ENCODE peak calls at places on chromosomes 7 and 10, in nine cellular contexts. One of them, this sample, is unnamed.

GRCh38 chr7:144676492-144676891 is 159.4 kb downstream of the TPK1 start:
- DNase-seq in upper lobe of left lung: no peak
- DNase-seq in transverse colon: no peak
- DNase-seq in CD4-positive, alpha-beta T cell: no peak
- DNase-seq in mesothelial cell of epicardium: no peak
- DNase-seq in GM12865: no peak
- DNase-seq in heart right ventricle: no peak
- DNase-seq in brain microvascular endothelial cell: no peak
- DNase-seq in Calu3: no peak
- DNase-seq in this sample: no peak

GRCh38 chr7:7970620-7971307 is 2.2 kb downstream of the GLCCI1 start:
- DNase-seq in upper lobe of left lung: no peak
- DNase-seq in transverse colon: no peak
- DNase-seq in CD4-positive, alpha-beta T cell: no peak
- DNase-seq in mesothelial cell of epicardium: no peak
- DNase-seq in GM12865: peak; percentile 45
- DNase-seq in heart right ventricle: no peak
- DNase-seq in brain microvascular endothelial cell: no peak
- DNase-seq in Calu3: no peak
- DNase-seq in this sample: no peak

GRCh38 chr10:6473430-6473829 is 106.6 kb downstream of the PRKCQ start:
- DNase-seq in upper lobe of left lung: no peak
- DNase-seq in transverse colon: peak; percentile 9
- DNase-seq in CD4-positive, alpha-beta T cell: peak; percentile 25
- DNase-seq in mesothelial cell of epicardium: no peak
- DNase-seq in GM12865: peak; percentile 23
- DNase-seq in heart right ventricle: no peak
- DNase-seq in brain microvascular endothelial cell: no peak
- DNase-seq in Calu3: no peak
- DNase-seq in this sample: no peak

GRCh38 chr10:79274279-79275104 is 72.8 kb upstream of the PPIF start:
- DNase-seq in upper lobe of left lung: peak; percentile 86
- DNase-seq in transverse colon: peak; percentile 64
- DNase-seq in CD4-positive, alpha-beta T cell: no peak
- DNase-seq in mesothelial cell of epicardium: no peak
- DNase-seq in GM12865: no peak
- DNase-seq in heart right ventricle: peak; percentile 87
- DNase-seq in brain microvascular endothelial cell: no peak
- DNase-seq in Calu3: no peak
- DNase-seq in this sample: peak; percentile 22

GRCh38 chr7:265998-266850 is 23.7 kb upstream of the FOXL3 start:
- DNase-seq in upper lobe of left lung: no peak
- DNase-seq in transverse colon: no peak
- DNase-seq in CD4-positive, alpha-beta T cell: no peak
- DNase-seq in mesothelial cell of epicardium: peak; percentile 16
- DNase-seq in GM12865: no peak
- DNase-seq in heart right ventricle: no peak
- DNase-seq in brain microvascular endothelial cell: no peak
- DNase-seq in Calu3: no peak
- DNase-seq in this sample: no peak

GRCh38 chr10:8543361-8544056 is 489.0 kb downstream of the GATA3 start:
- DNase-seq in upper lobe of left lung: peak; percentile 56
- DNase-seq in transverse colon: peak; percentile 50
- DNase-seq in CD4-positive, alpha-beta T cell: no peak
- DNase-seq in mesothelial cell of epicardium: no peak
- DNase-seq in GM12865: no peak
- DNase-seq in heart right ventricle: no peak
- DNase-seq in brain microvascular endothelial cell: no peak
- DNase-seq in Calu3: peak; percentile 88
- DNase-seq in this sample: peak; percentile 61

GRCh38 chr7:2707481-2707880 is 19.5 kb downstream of the AMZ1 start:
- DNase-seq in upper lobe of left lung: no peak
- DNase-seq in transverse colon: no peak
- DNase-seq in CD4-positive, alpha-beta T cell: no peak
- DNase-seq in mesothelial cell of epicardium: no peak
- DNase-seq in GM12865: no peak
- DNase-seq in heart right ventricle: no peak
- DNase-seq in brain microvascular endothelial cell: no peak
- DNase-seq in Calu3: no peak
- DNase-seq in this sample: no peak

GRCh38 chr10:76301950-76302349 is 870.5 kb downstream of the LRMDA start:
- DNase-seq in upper lobe of left lung: no peak
- DNase-seq in transverse colon: no peak
- DNase-seq in CD4-positive, alpha-beta T cell: no peak
- DNase-seq in mesothelial cell of epicardium: no peak
- DNase-seq in GM12865: no peak
- DNase-seq in heart right ventricle: no peak
- DNase-seq in brain microvascular endothelial cell: no peak
- DNase-seq in Calu3: no peak
- DNase-seq in this sample: peak; percentile 3

GRCh38 chr10:25959540-25960232 is 25.7 kb downstream of the MYO3A start:
- DNase-seq in upper lobe of left lung: no peak
- DNase-seq in transverse colon: no peak
- DNase-seq in CD4-positive, alpha-beta T cell: no peak
- DNase-seq in mesothelial cell of epicardium: no peak
- DNase-seq in GM12865: no peak
- DNase-seq in heart right ventricle: no peak
- DNase-seq in brain microvascular endothelial cell: no peak
- DNase-seq in Calu3: no peak
- DNase-seq in this sample: no peak

GRCh38 chr7:45596665-45597095 is 22.5 kb downstream of the ADCY1 start:
- DNase-seq in upper lobe of left lung: no peak
- DNase-seq in transverse colon: no peak
- DNase-seq in CD4-positive, alpha-beta T cell: no peak
- DNase-seq in mesothelial cell of epicardium: no peak
- DNase-seq in GM12865: no peak
- DNase-seq in heart right ventricle: no peak
- DNase-seq in brain microvascular endothelial cell: no peak
- DNase-seq in Calu3: no peak
- DNase-seq in this sample: no peak

GRCh38 chr7:1404881-1405548 is 54.3 kb downstream of the MICALL2 start:
- DNase-seq in upper lobe of left lung: no peak
- DNase-seq in transverse colon: no peak
- DNase-seq in CD4-positive, alpha-beta T cell: no peak
- DNase-seq in mesothelial cell of epicardium: no peak
- DNase-seq in GM12865: no peak
- DNase-seq in heart right ventricle: no peak
- DNase-seq in brain microvascular endothelial cell: no peak
- DNase-seq in Calu3: no peak
- DNase-seq in this sample: no peak

GRCh38 chr7:22860784-22861482 is 38.3 kb upstream of the TOMM7 start:
- DNase-seq in upper lobe of left lung: no peak
- DNase-seq in transverse colon: no peak
- DNase-seq in CD4-positive, alpha-beta T cell: peak; percentile 9
- DNase-seq in mesothelial cell of epicardium: no peak
- DNase-seq in GM12865: peak; percentile 54
- DNase-seq in heart right ventricle: no peak
- DNase-seq in brain microvascular endothelial cell: peak; percentile 43
- DNase-seq in Calu3: peak; percentile 52
- DNase-seq in this sample: peak; percentile 48
- TF ChIP-seq CTCF in upper lobe of left lung: no peak
- TF ChIP-seq CTCF in transverse colon: peak; percentile 36
- TF ChIP-seq CTCF in CD4-positive, alpha-beta T cell: peak; percentile 72
- TF ChIP-seq CTCF in mesothelial cell of epicardium: peak; percentile 18
- TF ChIP-seq CTCF in GM12865: peak; percentile 54
- TF ChIP-seq CTCF in heart right ventricle: peak; percentile 20
- TF ChIP-seq CTCF in brain microvascular endothelial cell: peak; percentile 71
- TF ChIP-seq CTCF in Calu3: peak; percentile 74
- TF ChIP-seq CTCF in this sample: peak; percentile 46

DNA sequence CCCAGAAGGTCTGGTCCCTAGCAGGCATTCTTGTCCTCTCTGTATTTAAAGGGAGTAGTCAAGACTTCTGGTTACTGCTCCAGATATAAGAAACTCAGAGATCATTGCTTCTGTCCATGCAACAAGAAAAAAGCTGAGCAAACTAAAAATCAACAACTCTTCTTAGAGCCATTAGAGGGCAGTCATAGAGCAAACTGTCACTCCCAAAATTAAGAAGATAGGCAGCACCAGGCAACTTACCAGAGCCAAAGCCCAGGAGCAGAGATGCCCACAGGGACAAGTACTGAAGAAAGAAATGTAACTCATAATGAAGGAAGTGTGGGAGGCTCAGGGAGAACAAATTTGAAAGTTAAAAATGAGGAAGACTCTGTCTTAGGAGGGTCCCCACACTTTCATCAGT is 472.9 kb upstream of the COBL start:
- DNase-seq in upper lobe of left lung: no peak
- DNase-seq in transverse colon: no peak
- DNase-seq in CD4-positive, alpha-beta T cell: no peak
- DNase-seq in mesothelial cell of epicardium: no peak
- DNase-seq in GM12865: no peak
- DNase-seq in heart right ventricle: no peak
- DNase-seq in brain microvascular endothelial cell: no peak
- DNase-seq in Calu3: no peak
- DNase-seq in this sample: no peak
- TF ChIP-seq CTCF in upper lobe of left lung: no peak
- TF ChIP-seq CTCF in transverse colon: no peak
- TF ChIP-seq CTCF in CD4-positive, alpha-beta T cell: no peak
- TF ChIP-seq CTCF in mesothelial cell of epicardium: no peak
- TF ChIP-seq CTCF in GM12865: no peak
- TF ChIP-seq CTCF in heart right ventricle: no peak
- TF ChIP-seq CTCF in brain microvascular endothelial cell: no peak
- TF ChIP-seq CTCF in Calu3: peak; percentile 18
- TF ChIP-seq CTCF in this sample: peak; percentile 21

GRCh38 chr7:154503962-154504550 is 451.9 kb downstream of the DPP6 start:
- DNase-seq in upper lobe of left lung: no peak
- DNase-seq in transverse colon: no peak
- DNase-seq in CD4-positive, alpha-beta T cell: no peak
- DNase-seq in mesothelial cell of epicardium: no peak
- DNase-seq in GM12865: peak; percentile 45
- DNase-seq in heart right ventricle: no peak
- DNase-seq in brain microvascular endothelial cell: peak; percentile 2
- DNase-seq in Calu3: no peak
- DNase-seq in this sample: peak; percentile 34
- TF ChIP-seq CTCF in upper lobe of left lung: no peak
- TF ChIP-seq CTCF in transverse colon: peak; percentile 51
- TF ChIP-seq CTCF in CD4-positive, alpha-beta T cell: peak; percentile 67
- TF ChIP-seq CTCF in mesothelial cell of epicardium: peak; percentile 78
- TF ChIP-seq CTCF in GM12865: peak; percentile 34
- TF ChIP-seq CTCF in heart right ventricle: peak; percentile 28
- TF ChIP-seq CTCF in brain microvascular endothelial cell: peak; percentile 40
- TF ChIP-seq CTCF in Calu3: peak; percentile 18
- TF ChIP-seq CTCF in this sample: peak; percentile 44

GRCh38 chr10:102230861-102231356 is 4.8 kb downstream of the ELOVL3 start:
- DNase-seq in upper lobe of left lung: peak; percentile 62
- DNase-seq in transverse colon: peak; percentile 48
- DNase-seq in CD4-positive, alpha-beta T cell: peak; percentile 44
- DNase-seq in mesothelial cell of epicardium: no peak
- DNase-seq in GM12865: peak; percentile 54
- DNase-seq in heart right ventricle: no peak
- DNase-seq in brain microvascular endothelial cell: no peak
- DNase-seq in Calu3: peak; percentile 40
- DNase-seq in this sample: no peak
- TF ChIP-seq CTCF in upper lobe of left lung: no peak
- TF ChIP-seq CTCF in transverse colon: peak; percentile 33
- TF ChIP-seq CTCF in CD4-positive, alpha-beta T cell: no peak
- TF ChIP-seq CTCF in mesothelial cell of epicardium: no peak
- TF ChIP-seq CTCF in GM12865: peak; percentile 29
- TF ChIP-seq CTCF in heart right ventricle: no peak
- TF ChIP-seq CTCF in brain microvascular endothelial cell: peak; percentile 49
- TF ChIP-seq CTCF in Calu3: no peak
- TF ChIP-seq CTCF in this sample: no peak

DNA sequence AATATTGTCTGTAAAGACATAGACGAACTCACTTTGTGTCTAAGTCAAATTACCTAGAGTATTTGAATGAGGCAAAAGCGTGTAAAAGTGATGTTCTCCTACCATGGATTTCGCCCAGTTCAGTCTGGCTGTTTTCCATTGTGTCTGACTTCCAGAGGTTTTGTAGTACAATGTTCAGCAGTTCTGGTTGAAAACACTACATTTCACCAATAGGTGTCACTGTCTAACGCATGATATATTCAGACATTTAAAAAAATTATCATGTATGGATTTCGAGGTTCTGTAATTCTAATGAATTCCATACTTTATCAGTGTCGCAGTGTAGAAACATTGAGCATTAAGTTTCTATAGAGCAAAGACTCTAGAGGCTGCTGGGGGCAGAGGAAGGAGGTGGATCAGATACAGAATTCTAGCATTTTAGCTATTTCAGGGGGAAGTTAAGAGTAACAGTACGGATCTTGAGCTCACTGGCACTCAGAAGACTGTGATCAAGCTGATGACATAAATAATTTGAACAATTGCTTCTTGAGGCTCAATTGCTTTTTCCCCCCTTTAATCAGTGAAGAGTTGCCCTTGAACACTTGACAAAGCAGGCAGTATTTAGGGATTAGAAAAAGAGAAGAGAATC is 196.9 kb upstream of the RHOBTB1 start:
- DNase-seq in upper lobe of left lung: no peak
- DNase-seq in transverse colon: no peak
- DNase-seq in CD4-positive, alpha-beta T cell: no peak
- DNase-seq in mesothelial cell of epicardium: no peak
- DNase-seq in GM12865: peak; percentile 42
- DNase-seq in heart right ventricle: peak; percentile 40
- DNase-seq in brain microvascular endothelial cell: peak; percentile 62
- DNase-seq in Calu3: peak; percentile 26
- DNase-seq in this sample: peak; percentile 70
- TF ChIP-seq CTCF in upper lobe of left lung: peak; percentile 29
- TF ChIP-seq CTCF in transverse colon: peak; percentile 57
- TF ChIP-seq CTCF in CD4-positive, alpha-beta T cell: peak; percentile 60
- TF ChIP-seq CTCF in mesothelial cell of epicardium: peak; percentile 75
- TF ChIP-seq CTCF in GM12865: peak; percentile 54
- TF ChIP-seq CTCF in heart right ventricle: peak; percentile 63
- TF ChIP-seq CTCF in brain microvascular endothelial cell: peak; percentile 58
- TF ChIP-seq CTCF in Calu3: peak; percentile 51
- TF ChIP-seq CTCF in this sample: peak; percentile 62

GRCh38 chr10:74888947-74889661 is 62.7 kb downstream of the KAT6B start:
- DNase-seq in upper lobe of left lung: no peak
- DNase-seq in transverse colon: no peak
- DNase-seq in CD4-positive, alpha-beta T cell: no peak
- DNase-seq in mesothelial cell of epicardium: no peak
- DNase-seq in GM12865: no peak
- DNase-seq in heart right ventricle: no peak
- DNase-seq in brain microvascular endothelial cell: no peak
- DNase-seq in Calu3: peak; percentile 26
- DNase-seq in this sample: peak; percentile 30
- TF ChIP-seq CTCF in upper lobe of left lung: no peak
- TF ChIP-seq CTCF in transverse colon: no peak
- TF ChIP-seq CTCF in CD4-positive, alpha-beta T cell: no peak
- TF ChIP-seq CTCF in mesothelial cell of epicardium: no peak
- TF ChIP-seq CTCF in GM12865: no peak
- TF ChIP-seq CTCF in heart right ventricle: no peak
- TF ChIP-seq CTCF in brain microvascular endothelial cell: peak; percentile 35
- TF ChIP-seq CTCF in Calu3: peak; percentile 13
- TF ChIP-seq CTCF in this sample: no peak

This sample was measured in MCF 10A.